ENCODE peak calls at places on chromosomes 4 and X, in nine cellular contexts. S is transverse colon, P is SK-N-MC, D is psoas muscle, J is left ventricle myocardium inferior, I is HCT116, L is Peyer's patch, C is A549, W is caudate nucleus. Z is an unnamed sample.

GRCh38 chr4:157043131-157043530 is 32.8 kb upstream of the GLRB start:
- DNase-seq in S (no peak), P (no peak), D (no peak), J (no peak), I (no peak), L (no peak), C (no peak), W (no peak), Z (no peak)

GRCh38 chrX:132737743-132738142 is 220.7 kb downstream of the HS6ST2 start:
- DNase-seq in S (no peak), P (no peak), D (no peak), J (no peak), I (peak), L (no peak), C (no peak), W (no peak), Z (no peak)

GRCh38 chr4:170022211-170022610 is 4.0 kb downstream of the MFAP3L start:
- DNase-seq in S (no peak), P (no peak), D (no peak), J (no peak), I (no peak), L (no peak), C (no peak), W (no peak), Z (no peak)

GRCh38 chr4:5524900-5525299 is 183.5 kb downstream of the EVC2 start:
- DNase-seq in S (no peak), P (no peak), D (no peak), J (no peak), I (no peak), L (no peak), C (no peak), W (no peak), Z (peak)

GRCh38 chrX:80216086-80216485 is 201.5 kb downstream of the TBX22 start:
- DNase-seq in S (no peak), P (no peak), D (no peak), J (no peak), I (no peak), L (no peak), C (peak), W (no peak), Z (no peak)

GRCh38 chrX:139559383-139560042 is 29.0 kb downstream of the F9 start:
- DNase-seq in S (peak), P (no peak), D (no peak), J (no peak), I (peak), L (no peak), C (peak), W (peak), Z (peak)

GRCh38 chr4:156293657-156294297 is 340.1 kb upstream of the CTSO start:
- DNase-seq in S (no peak), P (no peak), D (no peak), J (no peak), I (no peak), L (no peak), C (no peak), W (no peak), Z (no peak)

GRCh38 chr4:149553959-149554520 is 261.6 kb downstream of the IQCM start:
- DNase-seq in S (no peak), P (no peak), D (no peak), J (no peak), I (no peak), L (no peak), C (no peak), W (no peak), Z (no peak)

GRCh38 chr4:95204873-95205272 is 343.9 kb downstream of the UNC5C start:
- DNase-seq in S (no peak), P (no peak), D (no peak), J (no peak), I (peak), L (no peak), C (peak), W (no peak), Z (no peak)

GRCh38 chr4:2356123-2357069 is 62.0 kb downstream of the ZFYVE28 start:
- DNase-seq in S (peak), P (no peak), D (no peak), J (no peak), I (no peak), L (no peak), C (no peak), W (no peak), Z (no peak)

GRCh38 chr4:16158504-16158852 is 67.8 kb downstream of the TAPT1 start:
- DNase-seq in S (peak), P (no peak), D (no peak), J (no peak), I (no peak), L (peak), C (no peak), W (no peak), Z (no peak)

GRCh38 chr4:16155503-16156169 is 70.6 kb downstream of the TAPT1 start:
- DNase-seq in S (no peak), P (peak), D (no peak), J (no peak), I (no peak), L (no peak), C (no peak), W (no peak), Z (no peak)

GRCh38 chr4:16159321-16159720 is 67.0 kb downstream of the TAPT1 start:
- DNase-seq in S (peak), P (no peak), D (no peak), J (no peak), I (no peak), L (peak), C (no peak), W (no peak), Z (no peak)

GRCh38 chr4:16160457-16160856 is 65.8 kb downstream of the TAPT1 start:
- DNase-seq in S (no peak), P (no peak), D (no peak), J (no peak), I (no peak), L (no peak), C (no peak), W (no peak), Z (no peak)

DNA sequence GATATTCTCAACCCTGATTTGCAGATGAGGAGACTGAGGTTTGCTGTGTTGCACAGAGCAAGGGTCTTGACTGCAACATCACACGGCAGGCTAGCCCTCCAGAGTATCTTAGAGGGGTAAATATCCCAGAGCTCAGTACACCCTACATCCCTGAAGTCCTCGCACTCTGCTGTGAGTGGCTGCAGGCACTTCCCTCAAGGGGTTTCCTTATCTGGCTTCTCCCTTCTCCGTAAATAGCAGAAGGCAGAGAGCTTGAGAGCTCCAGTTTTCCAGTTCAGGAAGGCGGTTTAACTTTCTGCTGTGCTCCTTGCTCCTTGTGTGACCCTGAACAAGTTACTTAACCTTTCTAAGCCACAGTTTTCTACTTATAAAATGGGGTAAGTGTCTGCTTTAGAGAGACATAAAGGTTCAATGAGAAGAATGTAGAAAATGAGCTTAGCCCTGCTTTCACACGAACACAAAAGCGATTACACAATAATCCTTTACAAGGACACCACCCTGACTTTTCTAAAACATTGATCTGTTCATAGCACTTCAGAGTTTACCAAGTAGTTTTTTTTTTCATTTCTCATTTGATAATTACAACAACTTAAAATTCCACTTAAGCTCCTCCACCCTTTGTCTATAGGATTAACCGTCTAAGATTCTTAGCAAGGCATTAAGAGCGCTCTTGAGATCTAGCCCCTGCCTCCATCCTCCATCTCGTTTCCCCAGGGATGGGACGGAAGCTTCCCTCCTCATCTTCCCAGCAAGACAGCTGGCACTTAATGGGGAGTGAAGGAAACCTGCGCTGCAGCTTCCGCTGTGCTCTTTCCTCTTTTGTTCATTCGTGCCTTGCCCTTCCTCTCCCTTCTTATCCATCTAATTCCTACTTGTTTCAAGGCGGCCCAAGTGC is 68.4 kb downstream of the TAPT1 start:
- DNase-seq in S (no peak), P (no peak), D (no peak), J (no peak), I (no peak), L (no peak), C (no peak), W (no peak), Z (no peak)
- H3K27ac ChIP-seq in S (peak), P (no peak), D (no peak), J (no peak), I (no peak), L (peak), C (no peak), W (no peak), Z (no peak)

GRCh38 chr4:101160792-101161592 is 186.3 kb downstream of the PPP3CA start:
- DNase-seq in S (no peak), P (no peak), D (no peak), J (no peak), I (peak), L (no peak), C (no peak), W (no peak), Z (no peak)
- H3K27ac ChIP-seq in S (no peak), P (peak), D (no peak), J (no peak), I (peak), L (no peak), C (peak), W (no peak), Z (no peak)

GRCh38 chrX:136115909-136116297 is 31.4 kb upstream of the FHL1 start:
- DNase-seq in S (no peak), P (no peak), D (no peak), J (no peak), I (no peak), L (no peak), C (no peak), W (no peak), Z (no peak)
- H3K27ac ChIP-seq in S (peak), P (no peak), D (no peak), J (no peak), I (no peak), L (peak), C (no peak), W (no peak), Z (no peak)

GRCh38 chr4:139666735-139667266 is 1.2 kb downstream of the MGST2 start:
- DNase-seq in S (peak), P (no peak), D (no peak), J (no peak), I (no peak), L (peak), C (no peak), W (no peak), Z (peak)
- H3K27ac ChIP-seq in S (peak), P (no peak), D (peak), J (peak), I (peak), L (peak), C (peak), W (peak), Z (peak)

GRCh38 chr4:127239902-127240575 is 392.7 kb upstream of the INTU start:
- DNase-seq in S (no peak), P (peak), D (no peak), J (no peak), I (no peak), L (no peak), C (no peak), W (no peak), Z (no peak)

GRCh38 chr4:127240721-127241120 is 392.0 kb upstream of the INTU start:
- DNase-seq in S (no peak), P (no peak), D (no peak), J (no peak), I (no peak), L (no peak), C (no peak), W (no peak), Z (no peak)

GRCh38 chr4:127247293-127247952 is 385.3 kb upstream of the INTU start:
- DNase-seq in S (no peak), P (no peak), D (no peak), J (no peak), I (no peak), L (no peak), C (no peak), W (no peak), Z (no peak)

GRCh38 chr4:127249066-127249766 is 383.5 kb upstream of the INTU start:
- DNase-seq in S (no peak), P (no peak), D (no peak), J (no peak), I (no peak), L (no peak), C (no peak), W (no peak), Z (no peak)

GRCh38 chr4:127244515-127244914 is 388.2 kb upstream of the INTU start:
- DNase-seq in S (no peak), P (no peak), D (no peak), J (no peak), I (no peak), L (no peak), C (no peak), W (no peak), Z (no peak)
- H3K27ac ChIP-seq in S (no peak), P (no peak), D (no peak), J (no peak), I (no peak), L (no peak), C (no peak), W (no peak), Z (no peak)

GRCh38 chr4:153067376-153067775 is 131.3 kb downstream of the FHDC1 start:
- DNase-seq in S (peak), P (no peak), D (no peak), J (no peak), I (no peak), L (peak), C (no peak), W (no peak), Z (no peak)
- H3K27ac ChIP-seq in S (peak), P (no peak), D (no peak), J (no peak), I (no peak), L (peak), C (peak), W (no peak), Z (no peak)

GRCh38 chrX:10470009-10470408 is 150.4 kb downstream of the MID1 start:
- DNase-seq in S (no peak), P (no peak), D (no peak), J (no peak), I (no peak), L (no peak), C (no peak), W (no peak), Z (no peak)
- H3K27ac ChIP-seq in S (no peak), P (no peak), D (no peak), J (no peak), I (no peak), L (no peak), C (no peak), W (no peak), Z (no peak)

GRCh38 chr4:26206981-26207380 is 113.8 kb upstream of the RBPJ start:
- DNase-seq in S (no peak), P (no peak), D (no peak), J (no peak), I (no peak), L (no peak), C (no peak), W (no peak), Z (no peak)
- H3K27ac ChIP-seq in S (peak), P (no peak), D (no peak), J (peak), I (no peak), L (no peak), C (no peak), W (peak), Z (no peak)

DNA sequence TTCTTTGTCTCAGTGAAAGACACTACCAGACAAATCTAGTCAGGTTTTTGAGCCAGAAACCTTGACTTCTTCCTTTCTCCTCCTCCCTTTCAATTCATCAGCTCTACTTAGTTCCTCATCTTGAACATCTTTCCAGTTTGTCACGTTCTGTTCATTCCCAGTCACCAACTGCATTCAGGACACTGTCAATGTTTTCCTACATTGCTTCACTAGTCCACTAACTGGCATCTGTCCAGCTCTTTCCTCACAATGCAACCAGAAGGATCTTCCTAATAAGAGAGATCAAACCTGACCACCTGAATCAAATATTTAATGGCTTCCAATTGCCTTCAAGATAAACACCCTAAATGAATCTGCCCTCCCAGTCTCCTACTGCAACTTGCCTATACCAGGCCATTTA is 52.5 kb downstream of the SYNPO2 start:
- DNase-seq in S (peak), P (no peak), D (no peak), J (no peak), I (no peak), L (no peak), C (no peak), W (no peak), Z (peak)
- H3K27ac ChIP-seq in S (peak), P (no peak), D (peak), J (peak), I (no peak), L (peak), C (no peak), W (no peak), Z (peak)

GRCh38 chr4:29046166-29046565 is 1674.0 kb upstream of the PCDH7 start:
- DNase-seq in S (no peak), P (no peak), D (no peak), J (no peak), I (no peak), L (no peak), C (no peak), W (peak), Z (no peak)
- H3K27ac ChIP-seq in S (no peak), P (no peak), D (no peak), J (no peak), I (no peak), L (no peak), C (no peak), W (peak), Z (no peak)

Z was measured in testis.